ENCODE peak calls at places on chromosomes 16 and 17, in four cellular contexts. D is stomach, K is LNCaP clone FGC, O is fibroblast of pulmonary artery. B is an unnamed sample.

GRCh38 chr16:77569406-77569805 is 134.6 kb upstream of the ADAMTS18 start:
- DNase-seq in D (no peak), K (no peak), O (no peak), B (no peak)

GRCh38 chr17:35121315-35121714 is at the start of gene FNDC8:
- DNase-seq in D (no peak), K (no peak), O (no peak), B (no peak)

GRCh38 chr16:65069090-65069489 is 52.8 kb downstream of the CDH11 start:
- DNase-seq in D (no peak), K (no peak), O (peak), B (no peak)

GRCh38 chr17:27473748-27474609 is 17.7 kb downstream of the KSR1 start:
- DNase-seq in D (peak), K (peak), O (peak), B (no peak)

GRCh38 chr16:6642271-6642670 is 690.4 kb upstream of the RBFOX1 start:
- DNase-seq in D (no peak), K (no peak), O (no peak), B (no peak)

GRCh38 chr16:27474921-27475320 is 72.9 kb downstream of the IL21R start:
- DNase-seq in D (no peak), K (no peak), O (no peak), B (no peak)

GRCh38 chr17:10120749-10121148 is 77.7 kb downstream of the GAS7 start:
- DNase-seq in D (no peak), K (no peak), O (no peak), B (no peak)

GRCh38 chr16:69131167-69131748 is 1.1 kb downstream of the CHTF8 start:
- DNase-seq in D (no peak), K (no peak), O (no peak), B (no peak)

GRCh38 chr17:32341141-32341856 is 674 bp downstream of the C17orf75 start:
- DNase-seq in D (no peak), K (no peak), O (no peak), B (no peak)

GRCh38 chr16:15897834-15898254 is 9.4 kb upstream of the CEP20 start:
- DNase-seq in D (no peak), K (no peak), O (no peak), B (no peak)

GRCh38 chr17:59366040-59366757 is 34.7 kb downstream of the YPEL2 start:
- DNase-seq in D (peak), K (no peak), O (no peak), B (no peak)

DNA sequence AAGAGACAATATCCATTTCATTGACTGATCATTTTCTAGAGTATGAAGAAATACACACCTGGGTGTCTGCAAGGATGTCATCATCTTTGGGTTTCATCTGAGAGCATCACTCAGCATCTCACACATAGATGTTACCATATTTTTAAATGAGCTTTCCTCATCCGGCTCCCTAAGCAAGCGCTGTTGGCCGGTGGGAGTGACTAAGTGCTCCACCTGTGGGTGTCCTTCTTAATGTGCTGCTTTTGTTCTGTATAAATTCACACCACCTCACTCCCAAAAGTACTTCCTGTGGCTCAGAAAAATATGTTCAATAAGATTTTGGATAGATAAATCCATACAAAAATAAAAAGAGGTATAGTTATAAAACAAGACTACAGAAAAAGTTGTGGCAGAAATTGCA is 7.4 kb downstream of the SSTR2 start:
- DNase-seq in D (no peak), K (no peak), O (no peak), B (no peak)
- TF ChIP-seq CTCF in D (no peak), K (no peak), O (no peak), B (no peak)

DNA sequence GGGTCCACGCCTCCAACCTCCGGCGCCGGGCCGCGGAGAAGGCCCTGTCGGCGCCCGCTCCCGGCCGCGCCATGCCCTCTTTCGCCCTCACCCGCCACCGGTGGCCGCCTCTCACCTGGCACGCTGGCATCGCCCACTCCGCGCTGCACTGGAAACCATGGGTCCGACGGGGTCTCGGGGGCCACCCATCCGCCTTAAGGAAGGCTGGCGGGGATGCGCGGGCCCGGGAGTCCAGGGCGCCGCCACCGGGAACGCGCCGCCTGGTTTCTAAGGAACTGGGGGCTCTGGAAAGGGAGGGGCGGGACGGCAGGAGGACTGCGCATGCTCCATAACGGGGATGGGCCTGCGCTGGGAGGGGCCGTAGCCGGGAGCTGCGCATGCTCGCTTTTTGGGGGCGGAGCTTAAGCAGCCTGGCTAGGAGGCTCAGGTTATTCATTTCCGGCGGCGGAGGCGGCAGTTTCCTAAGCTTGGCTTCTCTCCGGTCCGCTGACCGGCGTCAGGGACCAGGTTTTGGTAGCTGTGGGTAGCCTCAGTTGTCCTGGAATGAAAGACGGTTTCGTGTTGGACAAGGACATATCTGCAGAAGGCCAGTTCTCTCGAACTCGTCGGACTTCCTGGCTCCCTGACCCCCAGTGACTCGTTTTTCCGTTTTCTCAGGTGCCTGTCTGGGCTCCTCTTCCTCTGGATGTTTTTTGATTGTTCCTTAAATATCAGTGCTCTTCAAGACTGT is at the start of gene GFOD2:
- DNase-seq in D (peak), K (peak), O (peak), B (peak)
- TF ChIP-seq CTCF in D (no peak), K (no peak), O (no peak), B (no peak)

DNA sequence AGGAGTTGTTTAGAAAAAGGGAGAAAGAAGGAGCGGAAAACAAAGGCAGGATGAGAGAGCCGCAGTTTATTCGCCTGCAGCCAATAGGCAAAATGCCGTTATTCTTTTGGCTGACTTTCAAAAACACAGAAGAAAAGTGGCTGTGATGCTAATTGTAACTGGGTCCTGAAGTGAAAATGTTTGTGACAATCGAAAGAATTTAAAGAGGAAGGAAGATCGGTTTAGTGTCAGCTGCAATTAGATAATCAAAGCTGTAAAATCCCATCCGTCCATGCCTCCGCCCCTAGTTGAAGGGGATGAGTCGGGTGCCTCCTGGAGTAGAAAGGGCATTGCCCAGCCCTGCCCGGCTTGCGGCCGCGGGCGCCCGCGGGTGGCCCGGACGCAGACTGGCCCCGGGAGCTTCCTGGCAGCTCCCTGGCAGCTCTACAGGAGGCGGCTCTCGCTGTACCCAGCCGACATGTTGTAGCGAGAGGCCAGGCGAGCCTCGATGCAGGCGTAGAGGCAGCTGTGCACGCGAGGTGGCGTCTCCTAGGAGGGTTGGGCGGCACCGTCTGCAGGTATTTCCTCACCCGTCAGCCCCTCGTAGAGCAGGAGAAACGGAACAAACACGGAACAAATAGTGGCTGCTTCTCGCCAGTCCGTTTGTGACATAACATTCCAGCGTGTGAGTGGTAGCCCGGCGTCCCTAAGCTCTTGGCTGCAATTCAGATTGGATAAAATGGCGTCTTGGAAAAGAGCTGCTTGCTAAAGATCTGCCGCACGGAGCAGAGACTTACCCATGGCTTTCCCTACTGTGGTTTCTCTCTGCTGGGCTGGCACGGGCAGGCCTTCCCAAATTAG is 82.3 kb downstream of the TNRC6C start:
- DNase-seq in D (peak), K (peak), O (peak), B (no peak)
- TF ChIP-seq CTCF in D (no peak), K (peak), O (no peak), B (no peak)

DNA sequence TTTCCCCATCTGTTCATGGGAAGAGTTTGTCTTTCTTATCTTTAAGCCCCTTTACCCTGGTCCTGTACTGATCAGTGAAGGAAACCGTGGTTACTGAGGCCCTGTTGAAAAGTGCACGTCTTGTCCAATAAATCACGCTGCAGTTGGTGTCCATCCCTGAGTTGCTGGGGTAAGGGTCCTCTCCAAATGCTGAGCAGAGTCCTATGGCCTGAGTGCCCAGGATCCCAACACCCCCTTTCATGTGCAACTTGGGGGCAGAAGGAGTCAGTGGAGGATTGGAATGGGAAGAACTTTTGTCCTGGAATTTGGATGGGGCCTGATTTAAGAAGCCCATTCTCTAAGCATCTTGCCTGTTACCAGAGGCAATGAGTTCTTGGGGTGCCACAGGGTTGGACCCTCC is 7.0 kb upstream of the TBX2 start:
- DNase-seq in D (no peak), K (no peak), O (no peak), B (no peak)
- TF ChIP-seq CTCF in D (no peak), K (no peak), O (no peak), B (no peak)

GRCh38 chr17:3048727-3049471 is 14.5 kb downstream of the OR1D5 start:
- DNase-seq in D (peak), K (peak), O (peak), B (peak)
- TF ChIP-seq CTCF in D (no peak), K (peak), O (peak), B (peak)

DNA sequence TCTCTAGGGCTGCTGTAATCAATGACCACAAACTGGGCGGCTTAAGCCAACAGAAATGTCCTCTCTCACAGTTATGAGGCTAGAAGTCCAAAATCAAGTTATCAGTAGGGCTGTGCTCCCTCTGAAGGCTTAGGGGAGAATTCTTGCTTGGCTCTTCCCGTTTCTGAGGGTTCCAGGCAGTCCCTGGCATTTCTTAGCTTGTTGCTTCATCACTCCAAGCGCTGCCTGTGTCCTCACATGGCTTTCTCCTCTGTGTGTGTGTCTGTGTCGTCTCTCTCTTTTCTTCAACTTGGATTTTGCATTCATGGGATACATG is 13.7 kb upstream of the CDC42EP4 start:
- DNase-seq in D (no peak), K (no peak), O (peak), B (no peak)
- TF ChIP-seq CTCF in D (no peak), K (no peak), O (peak), B (no peak)

GRCh38 chr17:62955841-62956352 is 10.1 kb upstream of the TANC2 start:
- DNase-seq in D (no peak), K (peak), O (no peak), B (no peak)
- TF ChIP-seq CTCF in D (no peak), K (no peak), O (no peak), B (no peak)

B was measured in neural crest cell.